ENCODE peak calls at places on chromosome 9, in ten cellular contexts. P is left colon; G is effector memory CD8-positive, alpha-beta T cell; B is amniotic stem cell; O is NCI-H2171; Z is C1 segment of cervical spinal cord; X is head of caudate nucleus; E is stimulated activated CD4-positive, alpha-beta T cell treated with anti-CD3 and anti-CD28 coated beads, Interleukin-1b, Interleukin-23, amount 100 ng/mL, for 4 hours; I is GM20000; V is PC-3. F is an unnamed sample.
A peak's percentile ranks its signal among the peaks of the same experiment; 100 is the strongest.

GRCh38 chr9:6086006-6086655 is 70.7 kb upstream of the RANBP6 start:
- DNase-seq in P (no peak), O (no peak), V (no peak), X (no peak), E (no peak), B (no peak), I (no peak), G (no peak), Z (no peak), F (no peak)

GRCh38 chr9:87375397-87376073 is 122.1 kb upstream of the DAPK1 start:
- DNase-seq in I (no peak), V (no peak), P (no peak), E (no peak), B (peak; percentile 33), Z (no peak), G (no peak), O (no peak), X (no peak), F (no peak)

GRCh38 chr9:128055222-128056040 is 11.7 kb downstream of the NAIF1 start:
- DNase-seq in E (no peak), O (no peak), I (no peak), Z (peak; percentile 24), P (no peak), B (no peak), V (no peak), X (no peak), G (no peak), F (no peak)

GRCh38 chr9:8338249-8338721 is 538.7 kb upstream of the DMAC1 start:
- DNase-seq in P (no peak), G (no peak), E (no peak), Z (no peak), O (peak; percentile 24), B (no peak), V (no peak), X (no peak), I (no peak), F (no peak)

GRCh38 chr9:88809836-88810235 is 181.4 kb upstream of the S1PR3 start:
- DNase-seq in I (no peak), Z (no peak), O (no peak), E (no peak), P (no peak), X (no peak), B (no peak), G (no peak), V (no peak), F (no peak)

GRCh38 chr9:371349-371748 is 156.7 kb downstream of the DOCK8 start:
- DNase-seq in P (no peak), G (no peak), B (no peak), O (peak; percentile 84), Z (no peak), E (no peak), I (no peak), V (no peak), X (no peak), F (no peak)

GRCh38 chr9:80664327-80665210 is 1024.8 kb downstream of the TLE1 start:
- DNase-seq in E (no peak), X (no peak), B (no peak), O (no peak), G (no peak), P (no peak), Z (no peak), I (no peak), V (peak; percentile 75), F (no peak)

GRCh38 chr9:132756214-132756799 is 86.0 kb downstream of the GTF3C4 start:
- DNase-seq in O (no peak), E (no peak), I (no peak), Z (no peak), V (no peak), B (no peak), P (no peak), X (no peak), G (no peak), F (no peak)

GRCh38 chr9:27726244-27727141 is 153.2 kb upstream of the C9orf72 start:
- DNase-seq in P (peak; percentile 54), B (peak; percentile 7), E (peak; percentile 25), X (peak; percentile 68), Z (peak; percentile 57), O (peak; percentile 39), G (peak; percentile 6), I (peak; percentile 30), V (peak; percentile 77), F (no peak)

GRCh38 chr9:130831077-130831476 is 4.0 kb upstream of the ABL1 start:
- DNase-seq in V (no peak), P (no peak), Z (no peak), B (no peak), G (no peak), O (no peak), I (no peak), X (no peak), E (no peak), F (no peak)

GRCh38 chr9:27124151-27124550 is 15.1 kb downstream of the TEK start:
- DNase-seq in X (no peak), V (peak; percentile 65), O (no peak), B (no peak), P (no peak), I (no peak), Z (no peak), G (no peak), E (no peak), F (no peak)

GRCh38 chr9:136326777-136327312 is 494 bp upstream of the GPSM1 start:
- DNase-seq in P (no peak), I (no peak), X (no peak), V (no peak), Z (no peak), B (no peak), E (no peak), G (no peak), O (no peak), F (no peak)

GRCh38 chr9:93132287-93132927 is 1.6 kb downstream of the NINJ1 start:
- DNase-seq in B (no peak), P (peak; percentile 64), O (no peak), V (peak; percentile 23), G (no peak), Z (peak; percentile 49), I (no peak), E (no peak), X (peak; percentile 61), F (no peak)

GRCh38 chr9:89593776-89594427 is 10.9 kb upstream of the GADD45G start:
- DNase-seq in Z (no peak), B (no peak), V (peak; percentile 58), X (no peak), G (peak; percentile 49), O (no peak), E (peak; percentile 54), P (peak; percentile 78), I (peak; percentile 70), F (no peak)

GRCh38 chr9:1938675-1939170 is 76.4 kb upstream of the SMARCA2 start:
- DNase-seq in X (no peak), Z (no peak), G (no peak), E (no peak), I (peak; percentile 48), O (no peak), V (no peak), B (no peak), P (no peak), F (no peak)

GRCh38 chr9:29556317-29556716 is 1983.0 kb upstream of the C9orf72 start:
- DNase-seq in Z (no peak), E (no peak), I (no peak), B (no peak), P (no peak), O (no peak), X (no peak), V (peak; percentile 91), G (no peak), F (peak; percentile 51)

GRCh38 chr9:14080940-14081621 is 232.9 kb downstream of the NFIB start:
- DNase-seq in I (no peak), V (peak; percentile 50), O (no peak), X (no peak), B (no peak), E (no peak), P (no peak), Z (no peak), G (no peak), F (no peak)

GRCh38 chr9:123470991-123471770 is 115.2 kb downstream of the CRB2 start:
- DNase-seq in V (no peak), G (no peak), Z (no peak), I (no peak), B (no peak), E (no peak), O (no peak), P (no peak), X (no peak), F (no peak)

GRCh38 chr9:93667006-93667405 is 90.6 kb downstream of the PHF2 start:
- DNase-seq in O (no peak), P (peak; percentile 1), G (no peak), X (no peak), I (no peak), Z (no peak), E (no peak), B (no peak), V (no peak), F (no peak)

GRCh38 chr9:12718482-12719026 is 25.4 kb downstream of the TYRP1 start:
- DNase-seq in X (no peak), I (no peak), P (no peak), O (no peak), E (no peak), Z (no peak), V (peak; percentile 23), G (no peak), B (no peak), F (no peak)

GRCh38 chr9:107932036-107932435 is 442.5 kb upstream of the KLF4 start:
- DNase-seq in G (no peak), V (no peak), B (peak; percentile 23), X (no peak), Z (no peak), I (no peak), O (no peak), P (no peak), E (no peak), F (no peak)

GRCh38 chr9:21559402-21560280 is 77.5 kb upstream of the IFNE start:
- DNase-seq in X (peak; percentile 22), V (peak; percentile 82), Z (no peak), G (peak; percentile 38), B (peak; percentile 19), E (peak; percentile 43), O (no peak), I (peak; percentile 77), P (peak; percentile 29), F (no peak)

GRCh38 chr9:129763235-129763917 is 10.5 kb upstream of the PTGES start:
- DNase-seq in X (no peak), E (no peak), B (no peak), G (no peak), V (no peak), I (no peak), Z (no peak), P (no peak), O (no peak), F (no peak)

GRCh38 chr9:17165734-17166133 is 30.9 kb downstream of the CNTLN start:
- DNase-seq in E (no peak), B (no peak), Z (no peak), P (no peak), V (no peak), O (no peak), G (no peak), X (no peak), I (no peak), F (no peak)

GRCh38 chr9:112866662-112867274 is 23.9 kb downstream of the SLC46A2 start:
- DNase-seq in Z (no peak), I (no peak), O (no peak), X (no peak), V (peak; percentile 79), G (no peak), P (no peak), E (no peak), B (peak; percentile 22), F (no peak)

GRCh38 chr9:20783057-20784038 is 99.3 kb downstream of the FOCAD start:
- DNase-seq in V (no peak), B (no peak), I (peak; percentile 10), E (no peak), X (no peak), P (no peak), G (no peak), O (no peak), Z (no peak), F (no peak)

GRCh38 chr9:536597-537511 is 304.6 kb upstream of the DMRT1 start:
- DNase-seq in G (no peak), O (peak; percentile 97), E (no peak), I (no peak), P (no peak), B (no peak), X (no peak), Z (no peak), V (no peak), F (no peak)

GRCh38 chr9:1328341-1328740 is 278.2 kb downstream of the DMRT2 start:
- DNase-seq in Z (no peak), V (no peak), I (no peak), P (no peak), O (no peak), G (no peak), B (no peak), X (no peak), E (no peak), F (no peak)